ENCODE peak calls at places on chromosome 12, in ten cellular contexts. E is NCI-H748 treated with DMSO at 0.1 percent for 48 hours; C is naive thymus-derived CD8-positive, alpha-beta T cell; Q is activated CD4-positive, alpha-beta T cell treated with anti-CD3 and anti-CD28 coated beads, Interleukin-2, amount 10 ng/mL, durations not matched to agents 7 days and 5 days; A is astrocyte of the hippocampus; M is iris pigment epithelial cell; H is brain microvascular endothelial cell; L is AG09309; Y is head of caudate nucleus; J is amygdala. I is an unnamed sample.

GRCh38 chr12:54300732-54301427 is at the start of gene NFE2:
- DNase-seq in E (peak; percentile 15), C (peak; percentile 11), Q (no peak), A (peak; percentile 87), M (peak; percentile 77), H (peak; percentile 60), L (no peak), Y (no peak), J (no peak), I (peak; percentile 45)

GRCh38 chr12:102169922-102170698 is 27.5 kb downstream of the PMCH start:
- DNase-seq in E (peak; percentile 6), C (no peak), Q (peak; percentile 32), A (peak; percentile 46), M (peak; percentile 40), H (peak; percentile 20), L (no peak), Y (no peak), J (no peak), I (peak; percentile 8)

GRCh38 chr12:54196396-54196795 is 7.6 kb upstream of the SMUG1 start:
- DNase-seq in E (no peak), C (no peak), Q (no peak), A (no peak), M (peak; percentile 47), H (no peak), L (no peak), Y (no peak), J (no peak), I (no peak)

GRCh38 chr12:1579626-1580025 is 14.8 kb downstream of the FBXL14 start:
- DNase-seq in E (no peak), C (no peak), Q (no peak), A (peak; percentile 37), M (peak; percentile 72), H (no peak), L (no peak), Y (no peak), J (no peak), I (no peak)

GRCh38 chr12:104222981-104223380 is 7.4 kb downstream of the TXNRD1 start:
- DNase-seq in E (no peak), C (no peak), Q (no peak), A (no peak), M (peak; percentile 64), H (no peak), L (no peak), Y (no peak), J (no peak), I (no peak)

GRCh38 chr12:24888813-24889212 is 60.1 kb downstream of the BCAT1 start:
- DNase-seq in E (no peak), C (no peak), Q (no peak), A (no peak), M (no peak), H (no peak), L (no peak), Y (no peak), J (no peak), I (no peak)

GRCh38 chr12:98238513-98238912 is 276.9 kb upstream of the TMPO start:
- DNase-seq in E (no peak), C (no peak), Q (no peak), A (peak; percentile 57), M (peak; percentile 51), H (no peak), L (peak; percentile 31), Y (no peak), J (no peak), I (no peak)

GRCh38 chr12:63150255-63151060 is 543 bp downstream of the AVPR1A start:
- DNase-seq in E (peak; percentile 14), C (no peak), Q (no peak), A (no peak), M (peak; percentile 1), H (no peak), L (no peak), Y (peak; percentile 12), J (no peak), I (peak; percentile 3)

GRCh38 chr12:6204533-6205143 is 4.4 kb downstream of the CD9 start:
- DNase-seq in E (no peak), C (no peak), Q (no peak), A (no peak), M (no peak), H (no peak), L (no peak), Y (no peak), J (no peak), I (no peak)

GRCh38 chr12:126033746-126034145 is 968.5 kb downstream of the AACS start:
- DNase-seq in E (no peak), C (no peak), Q (no peak), A (no peak), M (no peak), H (no peak), L (no peak), Y (no peak), J (no peak), I (no peak)

GRCh38 chr12:21852251-21852650 is 77.7 kb upstream of the KCNJ8 start:
- DNase-seq in E (no peak), C (no peak), Q (no peak), A (peak; percentile 13), M (peak; percentile 54), H (peak; percentile 63), L (no peak), Y (no peak), J (no peak), I (no peak)

GRCh38 chr12:93777249-93777648 is 100.1 kb downstream of the CRADD start:
- DNase-seq in E (no peak), C (no peak), Q (no peak), A (no peak), M (peak; percentile 72), H (peak; percentile 46), L (no peak), Y (no peak), J (no peak), I (peak; percentile 42)

GRCh38 chr12:43501705-43502104 is 50.3 kb downstream of the ADAMTS20 start:
- DNase-seq in E (peak; percentile 13), C (no peak), Q (no peak), A (peak; percentile 29), M (peak; percentile 30), H (peak; percentile 16), L (peak; percentile 7), Y (no peak), J (no peak), I (no peak)

GRCh38 chr12:52203126-52203921 is 11.5 kb upstream of the KRT80 start:
- DNase-seq in E (peak; percentile 10), C (no peak), Q (no peak), A (peak; percentile 74), M (no peak), H (peak; percentile 38), L (no peak), Y (peak; percentile 61), J (peak; percentile 44), I (peak; percentile 82)

GRCh38 chr12:5248230-5248629 is 183.7 kb upstream of the NTF3 start:
- DNase-seq in E (no peak), C (no peak), Q (no peak), A (no peak), M (no peak), H (no peak), L (no peak), Y (no peak), J (no peak), I (no peak)

GRCh38 chr12:96047621-96048211 is 12.3 kb upstream of the LTA4H start:
- DNase-seq in E (peak; percentile 74), C (no peak), Q (peak; percentile 41), A (peak; percentile 16), M (peak; percentile 70), H (no peak), L (peak; percentile 33), Y (no peak), J (no peak), I (peak; percentile 46)

GRCh38 chr12:1670244-1670814 is 20.5 kb upstream of the ADIPOR2 start:
- DNase-seq in E (no peak), C (no peak), Q (no peak), A (no peak), M (no peak), H (no peak), L (no peak), Y (no peak), J (no peak), I (no peak)